ENCODE peak calls at places on chromosomes 7 and 10, in five cellular contexts. A is psoas muscle, C is thoracic aorta, I is pancreas, P is upper lobe of right lung. Q is an unnamed sample.

GRCh38 chr7:47482013-47482761 is 99.7 kb downstream of the TNS3 start:
- DNase-seq in A (no peak), C (peak; percentile 54), I (no peak), P (no peak), Q (no peak)

GRCh38 chr10:35194906-35195305 is 68.3 kb downstream of the CREM start:
- DNase-seq in A (no peak), C (no peak), I (no peak), P (no peak), Q (no peak)

GRCh38 chr10:48582970-48583369 is 21.9 kb downstream of the ARHGAP22 start:
- DNase-seq in A (no peak), C (no peak), I (no peak), P (no peak), Q (no peak)

GRCh38 chr10:58453098-58453497 is 59.6 kb upstream of the BICC1 start:
- DNase-seq in A (no peak), C (no peak), I (no peak), P (no peak), Q (no peak)

GRCh38 chr10:69377936-69378335 is 38.8 kb downstream of the TACR2 start:
- DNase-seq in A (no peak), C (no peak), I (no peak), P (no peak), Q (no peak)

GRCh38 chr10:79054203-79055099 is 14.3 kb upstream of the ZMIZ1 start:
- DNase-seq in A (peak; percentile 22), C (no peak), I (peak; percentile 80), P (peak; percentile 67), Q (peak; percentile 48)

GRCh38 chr7:103773726-103774125 is 215.7 kb downstream of the RELN start:
- DNase-seq in A (no peak), C (no peak), I (no peak), P (no peak), Q (no peak)

GRCh38 chr10:102396751-102397151 is 1.2 kb downstream of the NFKB2 start:
- DNase-seq in A (no peak), C (no peak), I (peak; percentile 62), P (peak; percentile 59), Q (no peak)

GRCh38 chr7:94054130-94054529 is 50.0 kb upstream of the BET1 start:
- DNase-seq in A (no peak), C (no peak), I (no peak), P (no peak), Q (no peak)

DNA sequence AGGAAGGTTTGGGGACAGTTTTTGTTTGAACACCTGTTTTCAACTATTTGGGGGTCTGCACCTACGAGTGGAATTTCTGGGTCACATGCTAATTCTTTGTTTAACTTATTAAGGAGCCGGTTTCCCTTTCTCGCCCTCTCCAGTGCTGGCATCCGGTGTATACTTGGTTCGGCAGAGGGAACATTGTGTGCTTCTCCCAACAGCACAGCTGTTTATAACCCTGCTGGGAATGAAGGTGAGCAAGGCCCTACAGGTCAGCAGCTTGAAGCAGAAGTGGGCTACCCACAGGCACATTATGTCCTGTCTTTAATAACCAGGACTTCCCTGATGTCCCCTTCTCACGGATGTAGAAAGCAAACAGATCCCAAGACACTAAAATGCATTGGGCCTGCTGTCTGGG is 87.5 kb upstream of the PDCD4 start:
- DNase-seq in A (no peak), C (no peak), I (no peak), P (no peak), Q (no peak)
- H3K27ac ChIP-seq in A (peak overlapping the region; percentile 74), C (peak overlapping the region; percentile 75), I (no peak overlapping the region), P (no peak overlapping the region), Q (peak overlapping the region; percentile 31)

DNA sequence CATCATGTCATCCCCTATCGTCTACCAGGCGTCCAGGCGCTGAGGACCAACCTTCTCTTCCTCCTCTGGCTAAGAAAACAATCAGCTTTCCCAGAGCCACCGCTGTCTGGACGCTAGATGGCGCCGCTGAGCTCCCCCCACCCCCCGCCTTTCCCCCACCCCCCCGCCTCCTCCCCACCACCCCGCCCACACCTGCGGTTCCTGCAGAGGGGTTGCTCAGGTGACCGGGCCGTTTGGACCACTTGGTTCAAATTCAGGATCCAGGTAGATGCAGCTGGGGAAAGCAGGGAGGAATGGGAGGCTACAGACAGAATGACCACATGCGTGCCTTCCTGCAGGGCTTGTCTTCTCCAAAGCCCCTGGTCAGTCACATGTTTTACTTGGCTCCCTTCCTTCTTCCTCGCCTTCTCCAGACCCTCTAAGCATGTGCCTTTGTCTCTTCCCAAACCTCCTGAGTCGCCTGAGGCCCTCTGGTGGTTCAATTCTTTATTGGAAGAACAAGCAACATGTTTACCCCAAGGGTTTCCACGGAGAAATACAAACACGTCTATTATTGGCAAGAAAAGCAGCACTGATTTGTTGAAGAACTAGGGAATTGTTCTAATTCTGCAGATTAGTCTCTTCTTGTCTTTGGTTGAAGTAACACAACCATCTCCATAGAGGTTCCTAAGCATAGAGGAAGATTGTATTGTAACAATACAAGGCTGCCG is 24.7 kb downstream of the AOC1 start:
- DNase-seq in A (no peak), C (no peak), I (no peak), P (no peak), Q (peak; percentile 63)
- TF ChIP-seq CTCF in A (peak; percentile 21), C (no peak), I (no peak), P (peak; percentile 52), Q (peak; percentile 47)

GRCh38 chr7:74138945-74139843 is 35.0 kb upstream of the EIF4H start:
- DNase-seq in A (no peak), C (no peak), I (peak; percentile 40), P (no peak), Q (no peak)

GRCh38 chr7:74141705-74142104 is 32.5 kb upstream of the EIF4H start:
- DNase-seq in A (no peak), C (no peak), I (no peak), P (no peak), Q (no peak)

GRCh38 chr7:74134117-74134539 is 40.0 kb upstream of the EIF4H start:
- DNase-seq in A (no peak), C (no peak), I (no peak), P (no peak), Q (no peak)

GRCh38 chr7:74143383-74143782 is 30.8 kb upstream of the EIF4H start:
- DNase-seq in A (no peak), C (no peak), I (no peak), P (no peak), Q (no peak)

GRCh38 chr7:74138334-74138867 is 35.8 kb upstream of the EIF4H start:
- DNase-seq in A (no peak), C (no peak), I (no peak), P (no peak), Q (no peak)
- H3K4me3 ChIP-seq in A (no peak overlapping the region), C (no peak overlapping the region), I (no peak overlapping the region), P (no peak overlapping the region), Q (no peak overlapping the region)

GRCh38 chr10:86957471-86958108 is at the start of gene MMRN2:
- DNase-seq in A (peak; percentile 63), C (no peak), I (peak; percentile 48), P (peak; percentile 57), Q (no peak)

GRCh38 chr10:86960003-86960862 is 1.8 kb downstream of the SNCG start:
- DNase-seq in A (peak; percentile 70), C (peak; percentile 3), I (peak; percentile 70), P (no peak), Q (peak; percentile 60)

GRCh38 chr10:86959737-86960002 is 1.3 kb downstream of the SNCG start:
- DNase-seq in A (no peak), C (no peak), I (no peak), P (no peak), Q (no peak)

GRCh38 chr10:86958109-86958830 is at the start of gene SNCG:
- DNase-seq in A (peak; percentile 68), C (no peak), I (peak; percentile 50), P (peak; percentile 64), Q (no peak)

GRCh38 chr10:86958831-86959736 is 685 bp downstream of the SNCG start:
- DNase-seq in A (peak; percentile 62), C (no peak), I (peak; percentile 66), P (no peak), Q (no peak)
- H3K27ac ChIP-seq in A (peak overlapping the region; percentile 65), C (peak overlapping the region; percentile 97), I (no peak overlapping the region), P (peak overlapping the region; percentile 75), Q (peak overlapping the region; percentile 81)

GRCh38 chr7:133724694-133725093 is 402.4 kb upstream of the LRGUK start:
- DNase-seq in A (no peak), C (no peak), I (no peak), P (no peak), Q (no peak)
- TF ChIP-seq CTCF in A (no peak), C (no peak), I (no peak), P (no peak), Q (no peak)

GRCh38 chr7:105835441-105835840 is 41.0 kb downstream of the ATXN7L1 start:
- DNase-seq in A (no peak), C (no peak), I (no peak), P (no peak), Q (no peak)

GRCh38 chr7:105839271-105839670 is 37.1 kb downstream of the ATXN7L1 start:
- DNase-seq in A (no peak), C (no peak), I (no peak), P (no peak), Q (no peak)

GRCh38 chr7:105840981-105841749 is 35.2 kb downstream of the ATXN7L1 start:
- DNase-seq in A (no peak), C (no peak), I (no peak), P (no peak), Q (no peak)

GRCh38 chr7:105837765-105838241 is 38.6 kb downstream of the ATXN7L1 start:
- DNase-seq in A (peak; percentile 62), C (no peak), I (no peak), P (peak; percentile 79), Q (peak; percentile 74)

GRCh38 chr7:105838273-105839141 is 37.9 kb downstream of the ATXN7L1 start:
- DNase-seq in A (no peak), C (no peak), I (no peak), P (peak; percentile 75), Q (peak; percentile 67)
- H3K4me3 ChIP-seq in A (no peak overlapping the region), C (no peak overlapping the region), I (no peak overlapping the region), P (no peak overlapping the region), Q (no peak overlapping the region)

GRCh38 chr7:99128076-99128950 is 15.6 kb downstream of the SMURF1 start:
- DNase-seq in A (no peak), C (no peak), I (no peak), P (no peak), Q (no peak)
- H3K27ac ChIP-seq in A (no peak overlapping the region), C (peak overlapping the region; percentile 75), I (no peak overlapping the region), P (peak overlapping the region; percentile 67), Q (peak overlapping the region; percentile 60)

GRCh38 chr7:151411551-151411950 is 1.7 kb upstream of the WDR86 start:
- DNase-seq in A (peak; percentile 28), C (no peak), I (no peak), P (peak; percentile 55), Q (no peak)
- TF ChIP-seq CTCF in A (no peak), C (no peak), I (no peak), P (no peak), Q (no peak)

GRCh38 chr10:131905603-131906268 is 4.9 kb downstream of the PPP2R2D start:
- DNase-seq in A (no peak), C (no peak), I (no peak), P (no peak), Q (no peak)
- H3K4me3 ChIP-seq in A (no peak overlapping the region), C (no peak overlapping the region), I (no peak overlapping the region), P (no peak overlapping the region), Q (no peak overlapping the region)